ENCODE peak calls at places on chromosomes 11 and 22, in nine cellular contexts. Q is NCI-H1092 treated with DMSO at 0.1 percent for 48 hours; C is endothelial cell; J is stimulated activated CD8-positive, alpha-beta memory T cell treated with anti-CD3 and anti-CD28 coated beads, Interleukin-15, amount 100 ng/mL, for 4 hours; K is AG04449; F is renal cortical epithelial cell; G is osteocyte; R is iPS DF 19.7; X is GM10248. U is an unnamed sample.

GRCh38 chr11:2800655-2801531 is 84.7 kb downstream of the CDKN1C start:
- DNase-seq in Q (no peak), C (no peak), J (no peak), K (no peak), F (no peak), G (peak; percentile 76), R (no peak), X (no peak), U (no peak)

GRCh38 chr22:24333301-24333700 is 62.7 kb downstream of the SPECC1L start:
- DNase-seq in Q (no peak), C (no peak), J (no peak), K (peak; percentile 47), F (no peak), G (no peak), R (no peak), X (no peak), U (peak; percentile 66)

GRCh38 chr11:114219559-114220349 is 76.4 kb upstream of the NNMT start:
- DNase-seq in Q (no peak), C (no peak), J (no peak), K (no peak), F (peak; percentile 95), G (no peak), R (no peak), X (no peak), U (peak; percentile 38)

GRCh38 chr11:117427356-117427874 is 99.8 kb downstream of the CEP164 start:
- DNase-seq in Q (no peak), C (no peak), J (no peak), K (no peak), F (no peak), G (no peak), R (no peak), X (no peak), U (no peak)

GRCh38 chr11:100876826-100877545 is 189.9 kb downstream of the ARHGAP42 start:
- DNase-seq in Q (no peak), C (no peak), J (no peak), K (peak; percentile 96), F (peak; percentile 97), G (no peak), R (peak; percentile 33), X (peak; percentile 22), U (peak; percentile 82)

GRCh38 chr11:2740275-2740940 is 40.6 kb upstream of the KCNQ1OT1 start:
- DNase-seq in Q (no peak), C (no peak), J (no peak), K (no peak), F (no peak), G (no peak), R (no peak), X (no peak), U (no peak)

GRCh38 chr11:39120890-39121289 is 2338.6 kb downstream of the LRRC4C start:
- DNase-seq in Q (no peak), C (no peak), J (no peak), K (no peak), F (no peak), G (no peak), R (no peak), X (no peak), U (no peak)

GRCh38 chr11:44351898-44352498 is 42.1 kb upstream of the ALX4 start:
- DNase-seq in Q (peak; percentile 24), C (no peak), J (no peak), K (no peak), F (no peak), G (no peak), R (no peak), X (no peak), U (no peak)

GRCh38 chr11:130918081-130918480 is 1.8 kb upstream of the SNX19 start:
- DNase-seq in Q (no peak), C (no peak), J (no peak), K (no peak), F (no peak), G (no peak), R (no peak), X (no peak), U (no peak)

GRCh38 chr11:61158691-61159381 is 2.4 kb downstream of the VPS37C start:
- DNase-seq in Q (no peak), C (no peak), J (no peak), K (peak; percentile 74), F (peak; percentile 97), G (no peak), R (no peak), X (no peak), U (peak; percentile 59)

GRCh38 chr22:40721266-40721665 is 42.0 kb downstream of the MCHR1 start:
- DNase-seq in Q (peak; percentile 62), C (no peak), J (no peak), K (no peak), F (no peak), G (no peak), R (no peak), X (no peak), U (no peak)

GRCh38 chr11:131906963-131907362 is 536.5 kb downstream of the NTM start:
- DNase-seq in Q (no peak), C (no peak), J (no peak), K (no peak), F (no peak), G (no peak), R (no peak), X (no peak), U (no peak)